ENCODE peak calls at places on chromosomes 4 and X, in six cellular contexts. B, L, M, Q, T and C are unnamed samples.

GRCh38 chrX:155745792-155746191 is 133.0 kb upstream of the TMLHE start:
- DNase-seq in L (no peak), M (peak), B (peak), T (no peak), Q (peak), C (no peak)

GRCh38 chrX:7889680-7890079 is 37.5 kb downstream of the PNPLA4 start:
- DNase-seq in Q (no peak), M (peak), T (no peak), L (no peak), B (peak), C (no peak)

GRCh38 chr4:144782345-144782744 is 136.4 kb downstream of the HHIP start:
- DNase-seq in B (no peak), Q (no peak), L (peak), T (no peak), M (peak), C (no peak)

GRCh38 chr4:6137027-6137746 is 63.2 kb downstream of the JAKMIP1 start:
- DNase-seq in L (no peak), B (no peak), M (no peak), T (no peak), Q (no peak), C (no peak)

GRCh38 chrX:150146271-150146888 is 208.1 kb upstream of the EOLA2 start:
- DNase-seq in T (no peak), Q (no peak), L (no peak), B (no peak), M (no peak), C (no peak)

GRCh38 chr4:8700576-8700975 is 108.0 kb downstream of the CPZ start:
- DNase-seq in T (no peak), L (no peak), Q (no peak), M (no peak), B (no peak), C (no peak)

GRCh38 chrX:119690921-119691716 is 1.8 kb downstream of the SEPTIN6 start:
- DNase-seq in L (no peak), Q (peak), T (no peak), B (no peak), M (peak), C (no peak)

GRCh38 chr4:72314869-72315268 is 254.2 kb downstream of the ADAMTS3 start:
- DNase-seq in Q (no peak), M (peak), T (no peak), B (peak), L (peak), C (peak)

GRCh38 chr4:82833696-82834313 is 35.2 kb upstream of the SCD5 start:
- DNase-seq in L (peak), B (peak), M (peak), T (no peak), Q (no peak), C (no peak)

GRCh38 chrX:29870608-29871007 is 344.8 kb upstream of the MAGEB2 start:
- DNase-seq in L (no peak), B (no peak), M (no peak), T (no peak), Q (no peak), C (no peak)

GRCh38 chr4:6782147-6782845 is at the start of gene KIAA0232:
- DNase-seq in M (peak), T (peak), B (peak), Q (peak), L (peak), C (peak)

GRCh38 chrX:113287761-113288160 is 447.1 kb upstream of the AMOT start:
- DNase-seq in B (no peak), M (no peak), T (no peak), Q (no peak), L (no peak), C (no peak)

GRCh38 chrX:114930227-114930626 is 87.2 kb downstream of the IL13RA2 start:
- DNase-seq in Q (no peak), T (no peak), B (no peak), L (no peak), M (no peak), C (no peak)

GRCh38 chr4:141028024-141028529 is 105.2 kb downstream of the RNF150 start:
- DNase-seq in B (no peak), M (peak), Q (no peak), L (peak), T (no peak), C (no peak)

GRCh38 chr4:118936406-118936805 is 47.8 kb downstream of the SYNPO2 start:
- DNase-seq in M (no peak), B (no peak), Q (no peak), T (no peak), L (no peak), C (no peak)

GRCh38 chr4:53007024-53007423 is 144.9 kb downstream of the RASL11B start:
- DNase-seq in B (no peak), Q (no peak), L (no peak), M (no peak), T (no peak), C (no peak)

GRCh38 chr4:176009254-176009653 is 56.4 kb upstream of the WDR17 start:
- DNase-seq in Q (no peak), L (no peak), T (no peak), B (no peak), M (no peak), C (no peak)

GRCh38 chrX:129653985-129654651 is 638 bp downstream of the APLN start:
- DNase-seq in M (no peak), B (peak), T (peak), Q (no peak), L (no peak), C (no peak)

GRCh38 chr4:58093352-58093751 is 983.2 kb upstream of the IGFBP7 start:
- DNase-seq in Q (no peak), M (no peak), L (no peak), B (no peak), T (no peak), C (no peak)

GRCh38 chr4:176320976-176321361 is 1.2 kb downstream of the SPCS3 start:
- DNase-seq in L (no peak), Q (no peak), M (no peak), B (no peak), T (no peak), C (no peak)

GRCh38 chrX:18898091-18898490 is 85.8 kb downstream of the PHKA2 start:
- DNase-seq in Q (no peak), B (no peak), T (no peak), L (no peak), M (no peak), C (no peak)

GRCh38 chrX:1416965-1417760 is 25.2 kb upstream of the SLC25A6 start:
- DNase-seq in L (no peak), Q (no peak), M (no peak), T (no peak), B (no peak), C (no peak)

GRCh38 chrX:1417921-1418875 is 26.3 kb upstream of the SLC25A6 start:
- DNase-seq in Q (no peak), L (no peak), T (no peak), M (no peak), B (no peak), C (no peak)

GRCh38 chrX:1420371-1420770 is 28.5 kb upstream of the SLC25A6 start:
- DNase-seq in B (no peak), T (no peak), L (no peak), Q (no peak), M (no peak), C (no peak)

GRCh38 chrX:1419545-1420355 is 27.8 kb upstream of the SLC25A6 start:
- DNase-seq in T (no peak), Q (no peak), B (no peak), M (no peak), L (no peak), C (no peak)

GRCh38 chrX:1418901-1419544 is 27.1 kb upstream of the SLC25A6 start:
- DNase-seq in B (no peak), L (no peak), M (no peak), T (no peak), Q (no peak), C (no peak)
- H3K4me3 ChIP-seq in B (no peak), L (no peak), M (no peak), T (no peak), Q (no peak), C (no peak)

DNA sequence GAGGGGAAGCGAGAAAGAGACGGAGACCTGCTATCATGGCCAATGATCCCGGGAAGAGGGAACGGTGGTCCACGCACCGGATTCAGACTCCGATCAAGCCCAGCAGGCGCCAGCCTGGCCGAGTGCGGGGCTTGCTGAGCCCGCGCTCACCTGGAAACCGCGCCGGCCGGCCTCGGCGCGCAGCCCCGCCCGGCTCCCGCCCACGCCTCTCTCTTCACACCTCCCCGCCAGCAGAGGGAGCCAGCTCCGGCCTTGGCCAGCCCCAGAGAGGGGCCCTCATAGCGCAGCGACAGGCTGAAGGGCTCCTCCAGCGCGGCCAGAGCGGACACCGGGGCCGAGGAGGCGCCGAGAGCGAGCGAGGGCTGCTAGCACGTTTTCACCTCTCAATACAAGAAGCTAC is 36.8 kb upstream of the SPANXN2 start:
- DNase-seq in T (no peak), L (no peak), Q (no peak), M (no peak), B (no peak), C (no peak)
- H3K4me3 ChIP-seq in T (no peak), L (no peak), Q (no peak), M (no peak), B (no peak), C (no peak)

GRCh38 chr4:1547131-1547862 is 136.8 kb downstream of the FAM53A start:
- DNase-seq in T (no peak), B (no peak), Q (no peak), M (no peak), L (no peak), C (no peak)
- H3K4me3 ChIP-seq in T (no peak), B (no peak), Q (no peak), M (no peak), L (no peak), C (no peak)

GRCh38 chrX:9240956-9241355 is 207.0 kb upstream of the FAM9B start:
- DNase-seq in B (no peak), L (no peak), M (no peak), Q (no peak), T (no peak), C (no peak)
- H3K4me3 ChIP-seq in B (no peak), L (no peak), M (no peak), Q (no peak), T (no peak), C (no peak)

GRCh38 chrX:148588649-148589310 is 88.4 kb downstream of the AFF2 start:
- DNase-seq in T (no peak), M (peak), Q (no peak), B (peak), L (peak), C (no peak)
- H3K4me3 ChIP-seq in T (no peak), M (no peak), Q (no peak), B (no peak), L (no peak), C (no peak)